ENCODE peak calls at places on chromosomes 6 and 20, in six cellular contexts. One of them, this sample, is unnamed.

GRCh38 chr20:57513199-57513598 is 11.7 kb downstream of the CTCFL start:
- DNase-seq in fibroblast of lung: no peak
- DNase-seq in IMR-90: peak
- DNase-seq in mammary epithelial cell: peak
- DNase-seq in HCT116: no peak
- DNase-seq in GM12878: no peak
- DNase-seq in this sample: peak

GRCh38 chr6:32566957-32567356 is 22.7 kb downstream of the HLA-DRB1 start:
- DNase-seq in fibroblast of lung: no peak
- DNase-seq in IMR-90: no peak
- DNase-seq in mammary epithelial cell: no peak
- DNase-seq in HCT116: no peak
- DNase-seq in GM12878: no peak
- DNase-seq in this sample: no peak

GRCh38 chr6:121879149-121879548 is 443.7 kb downstream of the GJA1 start:
- DNase-seq in fibroblast of lung: peak
- DNase-seq in IMR-90: peak
- DNase-seq in mammary epithelial cell: no peak
- DNase-seq in HCT116: no peak
- DNase-seq in GM12878: no peak
- DNase-seq in this sample: no peak

GRCh38 chr20:62685781-62686555 is 22.7 kb upstream of the NTSR1 start:
- DNase-seq in fibroblast of lung: no peak
- DNase-seq in IMR-90: no peak
- DNase-seq in mammary epithelial cell: no peak
- DNase-seq in HCT116: no peak
- DNase-seq in GM12878: no peak
- DNase-seq in this sample: peak

GRCh38 chr20:1646975-1647431 is 10.6 kb downstream of the SIRPG start:
- DNase-seq in fibroblast of lung: no peak
- DNase-seq in IMR-90: no peak
- DNase-seq in mammary epithelial cell: no peak
- DNase-seq in HCT116: no peak
- DNase-seq in GM12878: no peak
- DNase-seq in this sample: no peak

GRCh38 chr6:17212541-17213371 is 68.4 kb upstream of the RBM24 start:
- DNase-seq in fibroblast of lung: peak
- DNase-seq in IMR-90: no peak
- DNase-seq in mammary epithelial cell: no peak
- DNase-seq in HCT116: no peak
- DNase-seq in GM12878: no peak
- DNase-seq in this sample: no peak

GRCh38 chr20:32674362-32674789 is 635 bp upstream of the C20orf203 start:
- DNase-seq in fibroblast of lung: peak
- DNase-seq in IMR-90: peak
- DNase-seq in mammary epithelial cell: peak
- DNase-seq in HCT116: peak
- DNase-seq in GM12878: no peak
- DNase-seq in this sample: peak

GRCh38 chr20:62895539-62895938 is 30.8 kb downstream of the DIDO1 start:
- DNase-seq in fibroblast of lung: no peak
- DNase-seq in IMR-90: no peak
- DNase-seq in mammary epithelial cell: no peak
- DNase-seq in HCT116: no peak
- DNase-seq in GM12878: no peak
- DNase-seq in this sample: no peak

GRCh38 chr20:64222273-64222672 is 33.3 kb upstream of the PCMTD2 start:
- DNase-seq in fibroblast of lung: peak
- DNase-seq in IMR-90: peak
- DNase-seq in mammary epithelial cell: peak
- DNase-seq in HCT116: no peak
- DNase-seq in GM12878: no peak
- DNase-seq in this sample: peak

GRCh38 chr6:158270389-158271127 is 41.7 kb upstream of the TULP4 start:
- DNase-seq in fibroblast of lung: no peak
- DNase-seq in IMR-90: no peak
- DNase-seq in mammary epithelial cell: no peak
- DNase-seq in HCT116: no peak
- DNase-seq in GM12878: no peak
- DNase-seq in this sample: no peak

GRCh38 chr6:157281570-157281969 is 41.7 kb downstream of the TMEM242 start:
- DNase-seq in fibroblast of lung: no peak
- DNase-seq in IMR-90: no peak
- DNase-seq in mammary epithelial cell: no peak
- DNase-seq in HCT116: no peak
- DNase-seq in GM12878: no peak
- DNase-seq in this sample: peak

DNA sequence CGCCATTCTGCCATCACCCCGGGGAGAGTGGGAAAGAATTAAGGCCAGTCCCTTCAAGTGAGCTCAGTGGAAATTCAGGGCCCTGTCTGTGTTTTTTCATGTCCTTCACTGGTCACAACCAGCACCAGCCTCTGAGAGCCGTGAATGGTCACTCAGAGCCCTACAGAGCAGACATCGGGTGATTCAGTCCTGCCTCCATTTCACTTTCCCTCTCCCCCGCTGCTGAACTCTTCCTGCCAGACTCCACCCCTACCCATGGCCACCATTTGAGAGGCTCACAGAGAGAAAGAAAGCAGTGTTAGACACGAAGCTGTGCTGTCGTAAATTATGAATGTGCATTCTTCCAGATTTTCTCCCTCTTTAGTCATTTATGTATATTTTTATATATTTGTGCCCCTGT is 5.4 kb downstream of the R3HDML start:
- DNase-seq in fibroblast of lung: peak
- DNase-seq in IMR-90: peak
- DNase-seq in mammary epithelial cell: no peak
- DNase-seq in HCT116: no peak
- DNase-seq in GM12878: no peak
- DNase-seq in this sample: no peak
- H2AFZ ChIP-seq in fibroblast of lung: no peak
- H2AFZ ChIP-seq in IMR-90: no peak
- H2AFZ ChIP-seq in mammary epithelial cell: no peak
- H2AFZ ChIP-seq in HCT116: no peak
- H2AFZ ChIP-seq in GM12878: no peak
- H2AFZ ChIP-seq in this sample: no peak

GRCh38 chr6:5121956-5122355 is 36.8 kb downstream of the PPP1R3G start:
- DNase-seq in fibroblast of lung: no peak
- DNase-seq in IMR-90: no peak
- DNase-seq in mammary epithelial cell: no peak
- DNase-seq in HCT116: no peak
- DNase-seq in GM12878: no peak
- DNase-seq in this sample: no peak

GRCh38 chr6:5121479-5121878 is 36.3 kb downstream of the PPP1R3G start:
- DNase-seq in fibroblast of lung: no peak
- DNase-seq in IMR-90: no peak
- DNase-seq in mammary epithelial cell: no peak
- DNase-seq in HCT116: no peak
- DNase-seq in GM12878: no peak
- DNase-seq in this sample: no peak

GRCh38 chr6:5120011-5120410 is 34.9 kb downstream of the PPP1R3G start:
- DNase-seq in fibroblast of lung: no peak
- DNase-seq in IMR-90: no peak
- DNase-seq in mammary epithelial cell: no peak
- DNase-seq in HCT116: no peak
- DNase-seq in GM12878: no peak
- DNase-seq in this sample: no peak

GRCh38 chr6:5116243-5116991 is 31.3 kb downstream of the PPP1R3G start:
- DNase-seq in fibroblast of lung: no peak
- DNase-seq in IMR-90: peak
- DNase-seq in mammary epithelial cell: peak
- DNase-seq in HCT116: no peak
- DNase-seq in GM12878: no peak
- DNase-seq in this sample: peak

DNA sequence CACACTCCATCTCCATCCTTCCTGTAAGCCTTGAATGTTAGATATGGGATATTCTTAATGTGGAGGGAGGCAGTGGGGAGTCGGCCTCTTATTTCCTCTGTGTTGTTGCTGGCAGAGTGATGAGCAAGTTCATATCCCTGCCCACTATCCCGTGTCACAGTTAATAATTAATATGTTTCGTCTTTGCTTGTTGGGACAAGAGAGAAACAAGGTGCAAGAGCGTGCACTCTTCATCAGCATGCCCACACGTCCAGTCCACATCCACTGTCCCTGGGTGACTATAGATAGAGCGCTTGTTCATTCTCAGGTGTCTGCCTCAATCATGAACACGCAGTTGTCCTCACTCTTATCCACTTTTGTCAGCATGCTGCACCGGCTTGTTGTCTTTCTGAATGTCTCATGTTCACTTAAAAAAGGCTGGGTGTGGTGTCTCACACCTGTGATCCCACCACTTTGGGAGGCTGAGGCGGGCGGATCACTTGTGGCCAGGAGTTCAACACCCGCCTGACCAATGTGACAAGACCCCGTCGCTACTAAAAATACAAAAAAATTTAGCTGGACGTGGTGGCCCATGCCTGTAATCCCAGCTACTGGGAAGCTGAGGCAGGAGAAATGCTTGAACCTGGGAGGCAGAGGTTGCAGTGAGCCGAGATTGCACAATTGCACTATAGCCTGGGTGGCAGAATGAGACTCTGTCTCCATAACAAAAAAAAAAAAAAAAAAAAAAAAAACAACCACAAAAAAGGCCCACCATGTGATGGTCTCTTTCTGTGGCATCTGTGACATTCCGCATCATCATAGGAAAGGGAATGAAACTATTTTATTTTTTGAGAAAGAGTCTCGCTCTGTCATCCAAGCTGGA is 34.2 kb downstream of the PPP1R3G start:
- DNase-seq in fibroblast of lung: no peak
- DNase-seq in IMR-90: no peak
- DNase-seq in mammary epithelial cell: no peak
- DNase-seq in HCT116: no peak
- DNase-seq in GM12878: no peak
- DNase-seq in this sample: no peak
- H3K27ac ChIP-seq in fibroblast of lung: no peak
- H3K27ac ChIP-seq in IMR-90: no peak
- H3K27ac ChIP-seq in mammary epithelial cell: no peak
- H3K27ac ChIP-seq in HCT116: no peak
- H3K27ac ChIP-seq in GM12878: no peak
- H3K27ac ChIP-seq in this sample: no peak

GRCh38 chr6:14945461-14946210 is 300.2 kb upstream of the JARID2 start:
- DNase-seq in fibroblast of lung: no peak
- DNase-seq in IMR-90: no peak
- DNase-seq in mammary epithelial cell: no peak
- DNase-seq in HCT116: no peak
- DNase-seq in GM12878: no peak
- DNase-seq in this sample: no peak
- H2AFZ ChIP-seq in fibroblast of lung: no peak
- H2AFZ ChIP-seq in IMR-90: no peak
- H2AFZ ChIP-seq in mammary epithelial cell: no peak
- H2AFZ ChIP-seq in HCT116: no peak
- H2AFZ ChIP-seq in GM12878: no peak
- H2AFZ ChIP-seq in this sample: no peak

GRCh38 chr20:45948742-45949541 is 14.5 kb downstream of the PCIF1 start:
- DNase-seq in fibroblast of lung: no peak
- DNase-seq in IMR-90: no peak
- DNase-seq in mammary epithelial cell: no peak
- DNase-seq in HCT116: no peak
- DNase-seq in GM12878: no peak
- DNase-seq in this sample: no peak

GRCh38 chr20:45950330-45950646 is 15.8 kb downstream of the PCIF1 start:
- DNase-seq in fibroblast of lung: no peak
- DNase-seq in IMR-90: no peak
- DNase-seq in mammary epithelial cell: no peak
- DNase-seq in HCT116: no peak
- DNase-seq in GM12878: no peak
- DNase-seq in this sample: no peak

GRCh38 chr20:45951474-45951873 is 17.0 kb downstream of the PCIF1 start:
- DNase-seq in fibroblast of lung: no peak
- DNase-seq in IMR-90: no peak
- DNase-seq in mammary epithelial cell: no peak
- DNase-seq in HCT116: no peak
- DNase-seq in GM12878: no peak
- DNase-seq in this sample: no peak

GRCh38 chr20:45948261-45948733 is 13.8 kb downstream of the PCIF1 start:
- DNase-seq in fibroblast of lung: no peak
- DNase-seq in IMR-90: no peak
- DNase-seq in mammary epithelial cell: no peak
- DNase-seq in HCT116: no peak
- DNase-seq in GM12878: no peak
- DNase-seq in this sample: no peak

DNA sequence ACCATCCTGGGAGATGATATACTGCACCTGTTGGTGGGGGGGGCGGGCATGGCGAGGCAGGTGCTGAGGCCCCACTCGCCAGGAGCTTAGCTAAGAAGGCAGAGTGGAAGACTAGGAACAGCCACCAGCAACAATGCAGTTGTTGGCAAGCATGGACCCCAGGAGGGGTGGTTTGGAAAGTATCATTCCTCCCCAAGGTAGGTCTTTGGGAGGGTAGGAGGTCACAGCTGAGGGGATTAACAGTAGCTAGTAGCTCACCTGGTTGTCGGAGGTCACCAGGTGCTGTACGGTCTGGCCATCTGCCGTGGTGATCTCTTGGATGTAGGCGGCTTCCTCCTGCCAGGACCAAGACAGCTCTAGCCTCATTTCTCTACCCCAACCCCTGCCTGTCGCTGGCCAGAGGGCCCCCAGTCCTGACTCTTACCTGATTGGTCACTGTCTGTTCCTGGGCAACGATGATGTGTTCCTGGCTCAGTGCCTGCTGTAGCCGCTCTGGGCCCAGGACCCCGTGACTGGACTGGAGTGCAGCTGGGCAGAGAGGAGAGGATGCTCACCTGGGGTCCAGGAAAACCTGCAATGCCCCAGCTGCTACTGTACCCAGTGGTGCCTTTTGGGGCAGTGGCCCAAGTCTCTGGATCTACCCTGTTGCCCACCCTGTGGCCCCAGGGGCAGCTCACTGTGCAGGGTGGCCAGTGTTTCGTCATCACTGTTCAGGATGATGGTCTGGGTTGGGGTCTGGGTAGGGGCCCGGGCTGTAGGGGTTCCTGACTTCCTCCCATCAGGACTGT is 15.3 kb downstream of the PCIF1 start:
- DNase-seq in fibroblast of lung: no peak
- DNase-seq in IMR-90: no peak
- DNase-seq in mammary epithelial cell: no peak
- DNase-seq in HCT116: no peak
- DNase-seq in GM12878: no peak
- DNase-seq in this sample: no peak
- H3K27ac ChIP-seq in fibroblast of lung: no peak
- H3K27ac ChIP-seq in IMR-90: no peak
- H3K27ac ChIP-seq in mammary epithelial cell: no peak
- H3K27ac ChIP-seq in HCT116: no peak
- H3K27ac ChIP-seq in GM12878: no peak
- H3K27ac ChIP-seq in this sample: no peak

DNA sequence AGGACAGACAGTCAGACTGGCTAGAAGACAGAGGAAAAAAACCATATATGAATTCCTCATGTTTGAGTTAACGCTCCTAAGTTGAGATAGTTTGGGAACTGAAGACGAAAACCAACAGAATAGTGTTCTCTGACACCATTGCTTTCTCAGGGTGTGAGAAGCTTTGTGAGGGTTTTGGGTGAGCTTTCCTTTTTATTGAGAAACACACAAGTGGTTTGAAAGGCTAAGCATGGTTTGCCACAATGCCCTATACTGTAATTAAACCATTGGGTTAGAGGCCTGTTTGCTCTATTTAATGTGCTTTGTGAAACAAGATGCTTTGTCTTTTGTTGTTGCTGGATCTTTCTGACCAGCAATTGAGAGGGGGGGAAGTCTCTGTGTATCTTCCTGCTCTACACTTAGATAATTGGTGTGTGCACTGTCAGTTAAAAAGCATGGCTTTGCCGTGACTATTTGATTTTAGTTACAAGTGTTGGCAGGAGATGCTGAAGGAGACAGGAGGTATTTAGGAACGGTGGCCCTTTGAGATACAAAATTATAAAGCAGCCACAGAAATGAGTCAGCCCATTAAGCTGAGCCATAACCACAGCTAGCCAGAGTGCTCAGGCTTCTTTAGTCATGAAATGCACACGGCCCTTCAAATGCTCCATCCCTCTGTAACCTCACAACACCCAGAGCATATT is 273.0 kb upstream of the PREP start:
- DNase-seq in fibroblast of lung: peak
- DNase-seq in IMR-90: peak
- DNase-seq in mammary epithelial cell: peak
- DNase-seq in HCT116: peak
- DNase-seq in GM12878: no peak
- DNase-seq in this sample: peak
- H2AFZ ChIP-seq in fibroblast of lung: peak
- H2AFZ ChIP-seq in IMR-90: peak
- H2AFZ ChIP-seq in mammary epithelial cell: peak
- H2AFZ ChIP-seq in HCT116: peak
- H2AFZ ChIP-seq in GM12878: no peak
- H2AFZ ChIP-seq in this sample: peak

This sample was measured in PC-3.